ENCODE peak calls at places on chromosome 15, in six cellular contexts. W is endothelial cell of umbilical vein, P is NCI-H1105, H is MCF 10A, F is AG04450, K is IMR-90. V is an unnamed sample.

GRCh38 chr15:29291067-29291466 is 21.4 kb upstream of the NSMCE3 start:
- DNase-seq in F (no peak), H (no peak), P (no peak), W (no peak), K (no peak), V (no peak)

GRCh38 chr15:81531141-81531592 is 157.2 kb upstream of the TMC3 start:
- DNase-seq in P (no peak), F (no peak), W (peak), K (peak), H (no peak), V (no peak)

GRCh38 chr15:41558400-41559238 is at the start of gene TYRO3:
- DNase-seq in H (peak), K (no peak), P (no peak), W (peak), F (no peak), V (no peak)

GRCh38 chr15:73225358-73226015 is 143.3 kb downstream of the HCN4 start:
- DNase-seq in H (peak), P (no peak), K (no peak), W (no peak), F (no peak), V (no peak)

GRCh38 chr15:29045717-29046116 is 159.9 kb downstream of the APBA2 start:
- DNase-seq in H (no peak), F (no peak), W (no peak), P (no peak), K (peak), V (no peak)

GRCh38 chr15:89057506-89058133 is 30.6 kb upstream of the ABHD2 start:
- DNase-seq in K (peak), H (peak), F (peak), P (peak), W (peak), V (peak)

GRCh38 chr15:58590236-58590635 is 158.4 kb downstream of the LIPC start:
- DNase-seq in W (no peak), P (no peak), H (no peak), F (no peak), K (no peak), V (no peak)

GRCh38 chr15:72229076-72229946 is 1.7 kb downstream of the PKM start:
- DNase-seq in H (peak), F (no peak), K (peak), W (peak), P (no peak), V (no peak)

GRCh38 chr15:66004618-66005262 is 135.4 kb downstream of the RAB11A start:
- DNase-seq in W (peak), P (no peak), F (no peak), K (peak), H (peak), V (no peak)

GRCh38 chr15:69610858-69611257 is 158.2 kb downstream of the RPLP1 start:
- DNase-seq in W (no peak), K (no peak), F (no peak), P (no peak), H (no peak), V (no peak)

GRCh38 chr15:39403674-39404117 is 177.2 kb upstream of the THBS1 start:
- DNase-seq in K (peak), F (peak), W (peak), P (peak), H (peak), V (peak)

GRCh38 chr15:39714251-39714650 is 68.4 kb downstream of the FSIP1 start:
- DNase-seq in H (no peak), K (no peak), P (no peak), W (no peak), F (no peak), V (no peak)

GRCh38 chr15:81785679-81786078 is 260.1 kb downstream of the MEX3B start:
- DNase-seq in K (no peak), P (no peak), W (no peak), H (no peak), F (no peak), V (no peak)